ENCODE peak calls at places on chromosome 13, in seven cellular contexts. One of them, this sample, is unnamed.

GRCh38 chr13:36001561-36001960 is 129.6 kb downstream of the DCLK1 start:
- DNase-seq in mesendoderm: no peak
- DNase-seq in IMR-90: no peak
- DNase-seq in HL-60: no peak
- DNase-seq in testis: no peak
- DNase-seq in psoas muscle: no peak
- DNase-seq in ovary: no peak
- DNase-seq in this sample: no peak

GRCh38 chr13:33015275-33015674 is 948 bp upstream of the KL start:
- DNase-seq in mesendoderm: no peak
- DNase-seq in psoas muscle: no peak
- DNase-seq in HL-60: no peak
- DNase-seq in IMR-90: no peak
- DNase-seq in ovary: no peak
- DNase-seq in testis: no peak
- DNase-seq in this sample: peak

GRCh38 chr13:112933649-112934048 is 35.4 kb upstream of the MCF2L start:
- DNase-seq in psoas muscle: no peak
- DNase-seq in testis: no peak
- DNase-seq in IMR-90: no peak
- DNase-seq in ovary: no peak
- DNase-seq in HL-60: no peak
- DNase-seq in mesendoderm: no peak
- DNase-seq in this sample: no peak

GRCh38 chr13:99269627-99270252 is 11.6 kb upstream of the GPR18 start:
- DNase-seq in psoas muscle: no peak
- DNase-seq in IMR-90: peak
- DNase-seq in ovary: peak
- DNase-seq in testis: no peak
- DNase-seq in mesendoderm: peak
- DNase-seq in HL-60: peak
- DNase-seq in this sample: no peak

GRCh38 chr13:95707035-95707434 is 30.1 kb downstream of the DNAJC3 start:
- DNase-seq in psoas muscle: no peak
- DNase-seq in IMR-90: no peak
- DNase-seq in ovary: no peak
- DNase-seq in mesendoderm: no peak
- DNase-seq in HL-60: no peak
- DNase-seq in testis: no peak
- DNase-seq in this sample: no peak

GRCh38 chr13:28037399-28037798 is 48.9 kb upstream of the URAD start:
- DNase-seq in HL-60: no peak
- DNase-seq in psoas muscle: no peak
- DNase-seq in mesendoderm: peak
- DNase-seq in ovary: no peak
- DNase-seq in testis: no peak
- DNase-seq in IMR-90: peak
- DNase-seq in this sample: no peak

GRCh38 chr13:99657848-99658265 is 156.6 kb downstream of the TM9SF2 start:
- DNase-seq in HL-60: no peak
- DNase-seq in testis: peak
- DNase-seq in IMR-90: no peak
- DNase-seq in mesendoderm: peak
- DNase-seq in ovary: no peak
- DNase-seq in psoas muscle: peak
- DNase-seq in this sample: peak

GRCh38 chr13:34207334-34207733 is 389.4 kb downstream of the RFC3 start:
- DNase-seq in IMR-90: peak
- DNase-seq in psoas muscle: no peak
- DNase-seq in HL-60: no peak
- DNase-seq in testis: no peak
- DNase-seq in ovary: no peak
- DNase-seq in mesendoderm: peak
- DNase-seq in this sample: peak

GRCh38 chr13:110509971-110510786 is 51.3 kb downstream of the RAB20 start:
- DNase-seq in psoas muscle: no peak
- DNase-seq in IMR-90: peak
- DNase-seq in testis: peak
- DNase-seq in HL-60: peak
- DNase-seq in ovary: no peak
- DNase-seq in mesendoderm: peak
- DNase-seq in this sample: no peak

GRCh38 chr13:60837806-60838205 is 440.8 kb downstream of the TDRD3 start:
- DNase-seq in mesendoderm: no peak
- DNase-seq in ovary: no peak
- DNase-seq in HL-60: no peak
- DNase-seq in IMR-90: no peak
- DNase-seq in testis: no peak
- DNase-seq in psoas muscle: no peak
- DNase-seq in this sample: no peak

GRCh38 chr13:24270639-24271131 is 38.7 kb upstream of the C1QTNF9 start:
- DNase-seq in HL-60: no peak
- DNase-seq in mesendoderm: peak
- DNase-seq in IMR-90: peak
- DNase-seq in psoas muscle: peak
- DNase-seq in ovary: peak
- DNase-seq in testis: peak
- DNase-seq in this sample: peak

GRCh38 chr13:30159446-30159839 is 147.9 kb downstream of the KATNAL1 start:
- DNase-seq in mesendoderm: no peak
- DNase-seq in HL-60: no peak
- DNase-seq in ovary: no peak
- DNase-seq in IMR-90: peak
- DNase-seq in testis: no peak
- DNase-seq in psoas muscle: no peak
- DNase-seq in this sample: no peak

GRCh38 chr13:90533866-90534265 is 813.6 kb upstream of the MIR17HG start:
- DNase-seq in mesendoderm: no peak
- DNase-seq in psoas muscle: no peak
- DNase-seq in ovary: no peak
- DNase-seq in IMR-90: no peak
- DNase-seq in testis: no peak
- DNase-seq in HL-60: no peak
- DNase-seq in this sample: no peak

GRCh38 chr13:105827074-105827473 is 708.4 kb downstream of the EFNB2 start:
- DNase-seq in IMR-90: no peak
- DNase-seq in ovary: no peak
- DNase-seq in HL-60: no peak
- DNase-seq in testis: no peak
- DNase-seq in mesendoderm: no peak
- DNase-seq in psoas muscle: no peak
- DNase-seq in this sample: no peak

GRCh38 chr13:51057931-51058330 is 53.1 kb downstream of the C13orf42 start:
- DNase-seq in testis: no peak
- DNase-seq in ovary: no peak
- DNase-seq in psoas muscle: no peak
- DNase-seq in IMR-90: no peak
- DNase-seq in mesendoderm: no peak
- DNase-seq in HL-60: no peak
- DNase-seq in this sample: no peak

GRCh38 chr13:114065141-114065925 is 67.1 kb downstream of the RASA3 start:
- DNase-seq in ovary: peak
- DNase-seq in mesendoderm: peak
- DNase-seq in psoas muscle: peak
- DNase-seq in HL-60: peak
- DNase-seq in IMR-90: peak
- DNase-seq in testis: peak
- DNase-seq in this sample: peak
- H3K4me3 ChIP-seq in ovary: peak
- H3K4me3 ChIP-seq in mesendoderm: no peak
- H3K4me3 ChIP-seq in psoas muscle: peak
- H3K4me3 ChIP-seq in HL-60: peak
- H3K4me3 ChIP-seq in IMR-90: peak
- H3K4me3 ChIP-seq in testis: no peak
- H3K4me3 ChIP-seq in this sample: peak

GRCh38 chr13:101623469-101624209 is 171.2 kb downstream of the ITGBL1 start:
- DNase-seq in psoas muscle: no peak
- DNase-seq in IMR-90: peak
- DNase-seq in testis: no peak
- DNase-seq in HL-60: no peak
- DNase-seq in mesendoderm: no peak
- DNase-seq in ovary: no peak
- DNase-seq in this sample: no peak
- H3K27ac ChIP-seq in psoas muscle: no peak
- H3K27ac ChIP-seq in IMR-90: no peak
- H3K27ac ChIP-seq in testis: no peak
- H3K27ac ChIP-seq in HL-60: no peak
- H3K27ac ChIP-seq in mesendoderm: no peak
- H3K27ac ChIP-seq in ovary: no peak
- H3K27ac ChIP-seq in this sample: no peak

GRCh38 chr13:47903836-47904235 is 97.2 kb downstream of the SUCLA2 start:
- DNase-seq in IMR-90: peak
- DNase-seq in ovary: no peak
- DNase-seq in HL-60: no peak
- DNase-seq in psoas muscle: no peak
- DNase-seq in testis: no peak
- DNase-seq in mesendoderm: no peak
- DNase-seq in this sample: no peak
- H3K4me3 ChIP-seq in IMR-90: peak
- H3K4me3 ChIP-seq in ovary: peak
- H3K4me3 ChIP-seq in HL-60: no peak
- H3K4me3 ChIP-seq in psoas muscle: no peak
- H3K4me3 ChIP-seq in testis: peak
- H3K4me3 ChIP-seq in mesendoderm: no peak
- H3K4me3 ChIP-seq in this sample: peak

GRCh38 chr13:73673931-73674330 is 460.3 kb downstream of the KLF12 start:
- DNase-seq in HL-60: no peak
- DNase-seq in testis: no peak
- DNase-seq in ovary: no peak
- DNase-seq in IMR-90: no peak
- DNase-seq in mesendoderm: no peak
- DNase-seq in psoas muscle: no peak
- DNase-seq in this sample: no peak

GRCh38 chr13:73672492-73672891 is 461.7 kb downstream of the KLF12 start:
- DNase-seq in IMR-90: no peak
- DNase-seq in testis: no peak
- DNase-seq in ovary: no peak
- DNase-seq in HL-60: no peak
- DNase-seq in mesendoderm: no peak
- DNase-seq in psoas muscle: no peak
- DNase-seq in this sample: no peak

GRCh38 chr13:73676550-73677040 is 457.6 kb downstream of the KLF12 start:
- DNase-seq in IMR-90: no peak
- DNase-seq in testis: no peak
- DNase-seq in psoas muscle: no peak
- DNase-seq in mesendoderm: no peak
- DNase-seq in ovary: no peak
- DNase-seq in HL-60: no peak
- DNase-seq in this sample: no peak

GRCh38 chr13:73681015-73681414 is 453.2 kb downstream of the KLF12 start:
- DNase-seq in ovary: no peak
- DNase-seq in psoas muscle: no peak
- DNase-seq in testis: no peak
- DNase-seq in IMR-90: no peak
- DNase-seq in HL-60: no peak
- DNase-seq in mesendoderm: no peak
- DNase-seq in this sample: no peak

DNA sequence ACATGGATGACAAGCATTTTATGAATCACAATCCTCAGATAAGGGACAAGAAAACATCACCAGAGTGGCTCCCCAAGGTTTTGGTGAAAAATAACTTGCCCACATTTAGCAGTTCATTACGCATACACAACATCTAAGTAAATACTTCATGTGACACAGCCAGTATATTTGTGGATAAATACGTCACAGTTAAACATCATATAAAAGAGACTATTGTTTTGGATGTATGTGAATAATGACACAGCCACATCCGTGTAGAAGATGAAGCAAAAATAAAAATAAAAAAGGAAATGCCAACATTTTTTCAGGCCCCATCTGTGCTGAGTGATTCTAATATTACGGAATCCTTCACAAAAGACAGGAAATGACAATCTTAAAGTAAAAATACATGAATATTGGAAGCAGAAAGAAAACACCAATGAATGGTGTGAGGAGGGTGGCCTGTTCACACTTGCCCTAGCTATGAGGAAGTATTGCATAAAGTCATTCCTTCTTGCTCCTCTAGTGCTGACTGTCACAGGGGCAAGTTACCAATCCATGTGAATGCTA is 457.1 kb downstream of the KLF12 start:
- DNase-seq in testis: no peak
- DNase-seq in IMR-90: peak
- DNase-seq in psoas muscle: no peak
- DNase-seq in ovary: no peak
- DNase-seq in mesendoderm: peak
- DNase-seq in HL-60: no peak
- DNase-seq in this sample: no peak
- H3K27ac ChIP-seq in testis: no peak
- H3K27ac ChIP-seq in IMR-90: no peak
- H3K27ac ChIP-seq in psoas muscle: no peak
- H3K27ac ChIP-seq in ovary: no peak
- H3K27ac ChIP-seq in mesendoderm: no peak
- H3K27ac ChIP-seq in HL-60: no peak
- H3K27ac ChIP-seq in this sample: no peak

This sample was measured in uterus.